ENCODE peak calls at places on chromosome X, in four cellular contexts. One of them, this sample, is unnamed.

GRCh38 chrX:109475174-109475891 is 6.6 kb downstream of the GUCY2F start:
- DNase-seq in stromal cell of bone marrow: peak; percentile 25
- DNase-seq in sciatic nerve: peak; percentile 59
- DNase-seq in stimulated activated naive B cell treated with anti-CD40 and anti-IgM and Interleukin-4, amounts not matched to agents 10 μg/mL and 1 μg/mL and 100 μg/mL, for 72 hours: no peak
- DNase-seq in this sample: peak; percentile 4

GRCh38 chrX:77961063-77961462 is 8.4 kb downstream of the PGAM4 start:
- DNase-seq in stromal cell of bone marrow: no peak
- DNase-seq in sciatic nerve: no peak
- DNase-seq in stimulated activated naive B cell treated with anti-CD40 and anti-IgM and Interleukin-4, amounts not matched to agents 10 μg/mL and 1 μg/mL and 100 μg/mL, for 72 hours: no peak
- DNase-seq in this sample: no peak

GRCh38 chrX:77455437-77455836 is 8.2 kb downstream of the FGF16 start:
- DNase-seq in stromal cell of bone marrow: no peak
- DNase-seq in sciatic nerve: no peak
- DNase-seq in stimulated activated naive B cell treated with anti-CD40 and anti-IgM and Interleukin-4, amounts not matched to agents 10 μg/mL and 1 μg/mL and 100 μg/mL, for 72 hours: no peak
- DNase-seq in this sample: no peak

GRCh38 chrX:65513610-65514009 is 21.0 kb downstream of the LAS1L start:
- DNase-seq in stromal cell of bone marrow: no peak
- DNase-seq in sciatic nerve: no peak
- DNase-seq in stimulated activated naive B cell treated with anti-CD40 and anti-IgM and Interleukin-4, amounts not matched to agents 10 μg/mL and 1 μg/mL and 100 μg/mL, for 72 hours: no peak
- DNase-seq in this sample: no peak

GRCh38 chrX:102517331-102517730 is 792 bp upstream of the TMSB15A start:
- DNase-seq in stromal cell of bone marrow: no peak
- DNase-seq in sciatic nerve: no peak
- DNase-seq in stimulated activated naive B cell treated with anti-CD40 and anti-IgM and Interleukin-4, amounts not matched to agents 10 μg/mL and 1 μg/mL and 100 μg/mL, for 72 hours: no peak
- DNase-seq in this sample: no peak

GRCh38 chrX:80573275-80573674 is 153.0 kb downstream of the TENT5D start:
- DNase-seq in stromal cell of bone marrow: no peak
- DNase-seq in sciatic nerve: no peak
- DNase-seq in stimulated activated naive B cell treated with anti-CD40 and anti-IgM and Interleukin-4, amounts not matched to agents 10 μg/mL and 1 μg/mL and 100 μg/mL, for 72 hours: no peak
- DNase-seq in this sample: no peak

GRCh38 chrX:51894697-51895336 is 1.4 kb downstream of the MAGED1 start:
- DNase-seq in stromal cell of bone marrow: no peak
- DNase-seq in sciatic nerve: no peak
- DNase-seq in stimulated activated naive B cell treated with anti-CD40 and anti-IgM and Interleukin-4, amounts not matched to agents 10 μg/mL and 1 μg/mL and 100 μg/mL, for 72 hours: no peak
- DNase-seq in this sample: no peak

GRCh38 chrX:41984628-41985027 is 61.3 kb upstream of the CASK start:
- DNase-seq in stromal cell of bone marrow: no peak
- DNase-seq in sciatic nerve: no peak
- DNase-seq in stimulated activated naive B cell treated with anti-CD40 and anti-IgM and Interleukin-4, amounts not matched to agents 10 μg/mL and 1 μg/mL and 100 μg/mL, for 72 hours: no peak
- DNase-seq in this sample: no peak

GRCh38 chrX:27439771-27440170 is 23.4 kb downstream of the PPP4R3C start:
- DNase-seq in stromal cell of bone marrow: no peak
- DNase-seq in sciatic nerve: no peak
- DNase-seq in stimulated activated naive B cell treated with anti-CD40 and anti-IgM and Interleukin-4, amounts not matched to agents 10 μg/mL and 1 μg/mL and 100 μg/mL, for 72 hours: no peak
- DNase-seq in this sample: no peak

GRCh38 chrX:10014462-10015373 is 47.6 kb downstream of the CLDN34 start:
- DNase-seq in stromal cell of bone marrow: peak; percentile 70
- DNase-seq in sciatic nerve: peak; percentile 93
- DNase-seq in stimulated activated naive B cell treated with anti-CD40 and anti-IgM and Interleukin-4, amounts not matched to agents 10 μg/mL and 1 μg/mL and 100 μg/mL, for 72 hours: peak; percentile 72
- DNase-seq in this sample: peak; percentile 55

GRCh38 chrX:103637604-103638338 is 9.0 kb downstream of the TCEAL1 start:
- DNase-seq in stromal cell of bone marrow: no peak
- DNase-seq in sciatic nerve: no peak
- DNase-seq in stimulated activated naive B cell treated with anti-CD40 and anti-IgM and Interleukin-4, amounts not matched to agents 10 μg/mL and 1 μg/mL and 100 μg/mL, for 72 hours: no peak
- DNase-seq in this sample: no peak

GRCh38 chrX:136250191-136251041 is 784 bp downstream of the MAP7D3 start:
- DNase-seq in stromal cell of bone marrow: no peak
- DNase-seq in sciatic nerve: no peak
- DNase-seq in stimulated activated naive B cell treated with anti-CD40 and anti-IgM and Interleukin-4, amounts not matched to agents 10 μg/mL and 1 μg/mL and 100 μg/mL, for 72 hours: no peak
- DNase-seq in this sample: no peak

GRCh38 chrX:97547873-97548578 is 664.3 kb downstream of the RPA4 start:
- DNase-seq in stromal cell of bone marrow: no peak
- DNase-seq in sciatic nerve: no peak
- DNase-seq in stimulated activated naive B cell treated with anti-CD40 and anti-IgM and Interleukin-4, amounts not matched to agents 10 μg/mL and 1 μg/mL and 100 μg/mL, for 72 hours: no peak
- DNase-seq in this sample: no peak

GRCh38 chrX:154372612-154373022 is 1.8 kb downstream of the FLNA start:
- DNase-seq in stromal cell of bone marrow: no peak
- DNase-seq in sciatic nerve: no peak
- DNase-seq in stimulated activated naive B cell treated with anti-CD40 and anti-IgM and Interleukin-4, amounts not matched to agents 10 μg/mL and 1 μg/mL and 100 μg/mL, for 72 hours: no peak
- DNase-seq in this sample: no peak

GRCh38 chrX:43809463-43809862 is 72.8 kb downstream of the MAOB start:
- DNase-seq in stromal cell of bone marrow: peak; percentile 54
- DNase-seq in sciatic nerve: no peak
- DNase-seq in stimulated activated naive B cell treated with anti-CD40 and anti-IgM and Interleukin-4, amounts not matched to agents 10 μg/mL and 1 μg/mL and 100 μg/mL, for 72 hours: no peak
- DNase-seq in this sample: no peak